ENCODE peak calls at places on chromosome 2, in four cellular contexts. Y is NCI-H460; S is GM12891; W is activated naive CD4-positive, alpha-beta T cell treated with anti-CD3 and anti-CD28 coated beads, Interleukin-2, amount 10 ng/mL, durations not matched to agents 7 days and 5 days. R is an unnamed sample.

GRCh38 chr2:62956646-62957045 is 94.0 kb upstream of the OTX1 start:
- DNase-seq in S (no peak), Y (no peak), W (no peak), R (no peak)

GRCh38 chr2:6877402-6878305 is at the start of gene RSAD2:
- DNase-seq in W (peak; percentile 57), Y (peak; percentile 13), S (no peak), R (no peak)

GRCh38 chr2:165825041-165825440 is 31.0 kb upstream of the GALNT3 start:
- DNase-seq in S (no peak), Y (no peak), W (no peak), R (no peak)

GRCh38 chr2:146678516-146678915 is 1166.3 kb upstream of the ACVR2A start:
- DNase-seq in S (no peak), W (no peak), Y (no peak), R (no peak)

GRCh38 chr2:62498739-62499138 is 7.3 kb downstream of the TMEM17 start:
- DNase-seq in S (no peak), Y (no peak), W (no peak), R (no peak)

GRCh38 chr2:58594175-58594574 is 353.1 kb upstream of the FANCL start:
- DNase-seq in S (no peak), Y (no peak), W (no peak), R (no peak)

GRCh38 chr2:235050992-235051351 is 99.2 kb downstream of the SH3BP4 start:
- DNase-seq in S (no peak), Y (peak; percentile 61), W (peak; percentile 18), R (no peak)

GRCh38 chr2:121804340-121804739 is 48.9 kb downstream of the TSN start:
- DNase-seq in S (peak; percentile 43), W (no peak), Y (no peak), R (no peak)